ENCODE peak calls at places on chromosomes 7 and 10, in seven cellular contexts. R, V, J, A, G, D and S are unnamed samples.

GRCh38 chr7:84490661-84491060 is 296.1 kb upstream of the SEMA3A start:
- DNase-seq in G (no peak), D (no peak), V (no peak), J (peak; percentile 25), A (no peak), R (no peak), S (no peak)

GRCh38 chr7:93194368-93194767 is 31.9 kb downstream of the HEPACAM2 start:
- DNase-seq in A (no peak), G (no peak), R (no peak), V (no peak), D (no peak), J (no peak), S (no peak)

GRCh38 chr7:151080522-151081169 is at the start of gene FASTK:
- DNase-seq in G (peak; percentile 67), V (peak; percentile 94), J (peak; percentile 81), A (peak; percentile 62), R (peak; percentile 91), D (peak; percentile 90), S (peak; percentile 87)

GRCh38 chr7:139709460-139709859 is 68.3 kb downstream of the HIPK2 start:
- DNase-seq in A (no peak), J (peak; percentile 66), R (no peak), D (no peak), V (no peak), G (no peak), S (peak; percentile 61)

GRCh38 chr10:119395287-119396007 is 147.1 kb downstream of the RGS10 start:
- DNase-seq in D (no peak), J (peak; percentile 51), V (no peak), A (no peak), R (peak; percentile 62), G (no peak), S (no peak)

GRCh38 chr10:63713191-63714144 is 192.3 kb downstream of the REEP3 start:
- DNase-seq in V (peak; percentile 74), A (no peak), R (peak; percentile 87), J (peak; percentile 60), D (no peak), G (no peak), S (no peak)

GRCh38 chr10:88346151-88346977 is 236.8 kb downstream of the RNLS start:
- DNase-seq in R (no peak), J (no peak), G (no peak), V (no peak), D (no peak), A (no peak), S (no peak)

GRCh38 chr7:28778781-28779180 is 179.3 kb downstream of the TRIL start:
- DNase-seq in G (no peak), J (no peak), A (no peak), R (no peak), D (no peak), V (no peak), S (no peak)

GRCh38 chr7:44258865-44259546 is 58.2 kb downstream of the YKT6 start:
- DNase-seq in V (no peak), A (no peak), G (no peak), D (no peak), J (no peak), R (no peak), S (no peak)

GRCh38 chr7:122082160-122082559 is 61.9 kb downstream of the AASS start:
- DNase-seq in R (no peak), J (no peak), A (no peak), V (no peak), D (no peak), G (no peak), S (no peak)

GRCh38 chr10:118209215-118209614 is 132.9 kb downstream of the FAM204A start:
- DNase-seq in G (no peak), D (no peak), J (no peak), A (no peak), V (no peak), R (no peak), S (no peak)

GRCh38 chr7:38840736-38841460 is 68.1 kb downstream of the VPS41 start:
- DNase-seq in D (no peak), R (no peak), J (no peak), A (no peak), G (no peak), V (no peak), S (no peak)

GRCh38 chr7:4279210-4279609 is 402.9 kb upstream of the FOXK1 start:
- DNase-seq in J (no peak), G (no peak), R (no peak), A (no peak), V (no peak), D (no peak), S (no peak)

GRCh38 chr10:86163522-86164215 is 202.9 kb downstream of the GRID1 start:
- DNase-seq in D (no peak), V (peak; percentile 93), R (no peak), J (no peak), G (no peak), A (no peak), S (no peak)

GRCh38 chr7:45610660-45611299 is 36.6 kb downstream of the ADCY1 start:
- DNase-seq in R (no peak), A (no peak), D (no peak), G (no peak), V (no peak), J (no peak), S (no peak)

GRCh38 chr7:27151341-27151944 is 940 bp downstream of the HOXA3 start:
- DNase-seq in D (no peak), V (peak; percentile 33), R (peak; percentile 12), A (no peak), G (no peak), J (no peak), S (peak; percentile 89)

GRCh38 chr10:22259280-22259679 is 41.5 kb upstream of the EBLN1 start:
- DNase-seq in D (no peak), V (no peak), R (no peak), G (no peak), A (no peak), J (no peak), S (no peak)

GRCh38 chr7:33716581-33717477 is 188.5 kb upstream of the BMPER start:
- DNase-seq in A (no peak), J (peak; percentile 60), G (no peak), V (no peak), D (no peak), R (no peak), S (no peak)